ENCODE peak calls at places on chromosomes 1 and 21, in five cellular contexts. One of them, this sample, is unnamed.

GRCh38 chr21:16088121-16088520 is 358.3 kb downstream of the USP25 start:
- DNase-seq in endothelial cell: no peak
- DNase-seq in NCI-H460: no peak
- DNase-seq in lower leg skin: no peak
- DNase-seq in T-helper 17 cell: no peak
- DNase-seq in this sample: no peak

GRCh38 chr1:46948629-46949282 is 7.5 kb upstream of the CYP4A11 start:
- DNase-seq in endothelial cell: no peak
- DNase-seq in NCI-H460: no peak
- DNase-seq in lower leg skin: no peak
- DNase-seq in T-helper 17 cell: no peak
- DNase-seq in this sample: no peak

GRCh38 chr21:38358098-38358497 is 101.3 kb downstream of the KCNJ15 start:
- DNase-seq in endothelial cell: no peak
- DNase-seq in NCI-H460: no peak
- DNase-seq in lower leg skin: no peak
- DNase-seq in T-helper 17 cell: no peak
- DNase-seq in this sample: no peak

GRCh38 chr21:46457801-46458314 is 833 bp upstream of the DIP2A start:
- DNase-seq in endothelial cell: no peak
- DNase-seq in NCI-H460: no peak
- DNase-seq in lower leg skin: peak
- DNase-seq in T-helper 17 cell: peak
- DNase-seq in this sample: peak

GRCh38 chr21:15848632-15849031 is 118.8 kb downstream of the USP25 start:
- DNase-seq in endothelial cell: no peak
- DNase-seq in NCI-H460: peak
- DNase-seq in lower leg skin: no peak
- DNase-seq in T-helper 17 cell: no peak
- DNase-seq in this sample: no peak

GRCh38 chr21:46665566-46665965 is 30.1 kb downstream of the PRMT2 start:
- DNase-seq in endothelial cell: no peak
- DNase-seq in NCI-H460: no peak
- DNase-seq in lower leg skin: no peak
- DNase-seq in T-helper 17 cell: no peak
- DNase-seq in this sample: no peak

GRCh38 chr1:9909222-9910046 is 635 bp downstream of the CTNNBIP1 start:
- DNase-seq in endothelial cell: no peak
- DNase-seq in NCI-H460: no peak
- DNase-seq in lower leg skin: peak
- DNase-seq in T-helper 17 cell: no peak
- DNase-seq in this sample: no peak

GRCh38 chr1:32398401-32398800 is 4.2 kb upstream of the BSDC1 start:
- DNase-seq in endothelial cell: no peak
- DNase-seq in NCI-H460: no peak
- DNase-seq in lower leg skin: no peak
- DNase-seq in T-helper 17 cell: no peak
- DNase-seq in this sample: no peak

GRCh38 chr1:200727257-200727656 is 11.4 kb upstream of the CAMSAP2 start:
- DNase-seq in endothelial cell: no peak
- DNase-seq in NCI-H460: no peak
- DNase-seq in lower leg skin: no peak
- DNase-seq in T-helper 17 cell: no peak
- DNase-seq in this sample: no peak

This sample was measured in NCI-H1436.